ENCODE peak calls at places on chromosomes 5 and 9, in ten cellular contexts. D is anterior cingulate cortex; H is IMR-90; Q is OCI-LY7; B is activated CD4-positive, alpha-beta memory T cell treated with anti-CD3 and anti-CD28 coated beads, Interleukin-2, amount 10 ng/mL, durations not matched to agents 7 days and 5 days; O is tibial artery; G is T1000; A is RWPE1; I is H7; C is osteocyte. T is an unnamed sample.

GRCh38 chr5:94707359-94707758 is 88.9 kb downstream of the SLF1 start:
- DNase-seq in A (no peak), Q (peak), B (no peak), O (no peak), C (no peak), D (no peak), H (peak), I (no peak), G (no peak), T (no peak)

GRCh38 chr9:75739884-75740611 is 150.4 kb upstream of the PCSK5 start:
- DNase-seq in H (no peak), D (no peak), I (peak), Q (no peak), B (no peak), C (no peak), O (peak), G (no peak), A (no peak), T (no peak)

GRCh38 chr9:113636693-113637092 is 173.2 kb downstream of the RGS3 start:
- DNase-seq in C (no peak), H (no peak), O (no peak), D (no peak), G (no peak), I (no peak), A (no peak), B (no peak), Q (no peak), T (no peak)

GRCh38 chr9:134562146-134562753 is 79.4 kb upstream of the COL5A1 start:
- DNase-seq in H (peak), O (peak), I (no peak), B (no peak), Q (no peak), G (no peak), A (no peak), C (no peak), D (no peak), T (no peak)

GRCh38 chr5:88886756-88887741 is 4.1 kb upstream of the MEF2C start:
- DNase-seq in H (no peak), C (no peak), D (no peak), I (no peak), G (no peak), O (no peak), Q (no peak), A (no peak), B (no peak), T (no peak)

GRCh38 chr9:89538874-89539273 is 41.0 kb upstream of the SEMA4D start:
- DNase-seq in C (no peak), I (no peak), B (no peak), A (no peak), Q (no peak), D (no peak), G (no peak), O (no peak), H (no peak), T (no peak)

GRCh38 chr5:125409496-125410351 is 663.3 kb upstream of the ZNF608 start:
- DNase-seq in O (no peak), A (no peak), Q (no peak), C (no peak), I (no peak), G (no peak), D (no peak), B (no peak), H (peak), T (no peak)

GRCh38 chr5:6383376-6383775 is 5.0 kb upstream of the MED10 start:
- DNase-seq in H (no peak), A (no peak), B (no peak), G (no peak), O (no peak), I (no peak), C (peak), D (no peak), Q (no peak), T (no peak)

GRCh38 chr9:97598461-97599288 is 34.5 kb downstream of the TSTD2 start:
- DNase-seq in H (peak), G (peak), C (peak), B (peak), Q (peak), I (peak), A (peak), O (peak), D (peak), T (peak)

GRCh38 chr5:14147210-14147609 is 4.1 kb downstream of the TRIO start:
- DNase-seq in D (no peak), I (no peak), H (no peak), O (no peak), A (no peak), C (no peak), G (no peak), Q (no peak), B (no peak), T (no peak)

GRCh38 chr5:43063731-43064171 is 23.6 kb upstream of the ANXA2R start:
- DNase-seq in H (no peak), I (no peak), D (no peak), O (no peak), A (no peak), Q (no peak), G (peak), C (peak), B (no peak), T (peak)

GRCh38 chr9:69389437-69389995 is 64.5 kb downstream of the ENTREP1 start:
- DNase-seq in I (no peak), G (no peak), A (no peak), C (no peak), H (no peak), O (no peak), B (no peak), D (no peak), Q (no peak), T (no peak)

GRCh38 chr9:121878208-121878835 is 214.8 kb downstream of the TTLL11 start:
- DNase-seq in G (no peak), O (no peak), D (no peak), I (no peak), C (no peak), A (no peak), Q (no peak), B (no peak), H (no peak), T (no peak)

GRCh38 chr9:419571-420156 is 205.0 kb downstream of the DOCK8 start:
- DNase-seq in C (no peak), Q (no peak), I (no peak), G (peak), B (no peak), D (no peak), A (peak), H (no peak), O (no peak), T (peak)

GRCh38 chr5:69285448-69286116 is 47.0 kb downstream of the CCDC125 start:
- DNase-seq in I (peak), C (peak), D (no peak), O (no peak), A (no peak), H (no peak), B (no peak), Q (no peak), G (no peak), T (peak)

GRCh38 chr9:96510258-96510657 is 60.3 kb downstream of the HABP4 start:
- DNase-seq in C (no peak), I (no peak), G (no peak), H (no peak), B (no peak), O (no peak), D (no peak), Q (no peak), A (no peak), T (no peak)

GRCh38 chr9:68740561-68740960 is 35.5 kb downstream of the PIP5K1B start:
- DNase-seq in H (no peak), A (no peak), Q (no peak), D (no peak), I (no peak), G (no peak), B (no peak), C (no peak), O (no peak), T (no peak)

GRCh38 chr5:147547730-147548129 is 37.9 kb upstream of the DPYSL3 start:
- DNase-seq in Q (no peak), H (peak), C (no peak), O (no peak), A (no peak), D (no peak), G (no peak), I (no peak), B (no peak), T (peak)

GRCh38 chr9:134492281-134492691 is 149.3 kb upstream of the COL5A1 start:
- DNase-seq in C (no peak), O (peak), H (peak), I (peak), G (no peak), B (no peak), D (no peak), Q (no peak), A (no peak), T (peak)

GRCh38 chr9:112887377-112887776 is 3.3 kb downstream of the SLC46A2 start:
- DNase-seq in B (no peak), I (peak), A (no peak), G (no peak), Q (peak), D (peak), H (no peak), C (no peak), O (no peak), T (no peak)